ENCODE peak calls at places on chromosomes 2 and 18, in six cellular contexts. O is skeletal muscle cell, Z is uterus, N is GM12865, J is neural progenitor cell, W is mesendoderm. A is an unnamed sample.
A peak's percentile ranks its signal among the peaks of the same experiment; 100 is the strongest.

GRCh38 chr18:35311506-35311905 is 21.5 kb upstream of the ZSCAN30 start:
- DNase-seq in O (no peak), Z (no peak), N (no peak), J (no peak), W (no peak), A (no peak)

GRCh38 chr2:98172951-98173350 is 86.0 kb downstream of the VWA3B start:
- DNase-seq in O (no peak), Z (no peak), N (no peak), J (no peak), W (no peak), A (no peak)

GRCh38 chr2:23418490-23418911 is 33.5 kb downstream of the KLHL29 start:
- DNase-seq in O (peak; percentile 79), Z (no peak), N (no peak), J (no peak), W (no peak), A (no peak)

GRCh38 chr18:34222396-34223163 is 2.1 kb downstream of the NOL4 start:
- DNase-seq in O (no peak), Z (no peak), N (peak; percentile 70), J (peak; percentile 73), W (peak; percentile 82), A (peak; percentile 56)

GRCh38 chr2:177353084-177353483 is 39.5 kb upstream of the AGPS start:
- DNase-seq in O (no peak), Z (peak; percentile 31), N (no peak), J (no peak), W (no peak), A (no peak)

GRCh38 chr2:64133828-64134227 is 10.4 kb downstream of the PELI1 start:
- DNase-seq in O (peak; percentile 57), Z (no peak), N (no peak), J (no peak), W (no peak), A (no peak)

GRCh38 chr2:233404227-233404626 is 49.9 kb downstream of the DGKD start:
- DNase-seq in O (no peak), Z (no peak), N (peak; percentile 74), J (peak; percentile 48), W (peak; percentile 76), A (no peak)

GRCh38 chr2:64426191-64426952 is 27.6 kb upstream of the LGALSL start:
- DNase-seq in O (no peak), Z (no peak), N (no peak), J (no peak), W (no peak), A (no peak)

GRCh38 chr18:26176134-26176533 is 42.5 kb downstream of the PSMA8 start:
- DNase-seq in O (no peak), Z (no peak), N (no peak), J (no peak), W (no peak), A (no peak)

GRCh38 chr2:49687873-49688272 is 533.6 kb upstream of the FSHR start:
- DNase-seq in O (no peak), Z (no peak), N (no peak), J (no peak), W (no peak), A (no peak)

GRCh38 chr2:127064642-127065250 is 42.2 kb downstream of the BIN1 start:
- DNase-seq in O (peak; percentile 92), Z (peak; percentile 94), N (peak; percentile 80), J (peak; percentile 63), W (peak; percentile 97), A (peak; percentile 78)

GRCh38 chr2:26811791-26812454 is 26.1 kb downstream of the CENPA start:
- DNase-seq in O (no peak), Z (no peak), N (no peak), J (peak; percentile 61), W (peak; percentile 13), A (no peak)

GRCh38 chr2:76978064-76978463 is 544.1 kb downstream of the LRRTM4 start:
- DNase-seq in O (no peak), Z (no peak), N (no peak), J (no peak), W (no peak), A (no peak)

GRCh38 chr2:156380117-156380645 is 47.7 kb upstream of the NR4A2 start:
- DNase-seq in O (no peak), Z (no peak), N (peak; percentile 75), J (peak; percentile 16), W (peak; percentile 25), A (no peak)

GRCh38 chr2:45595724-45596435 is 15.2 kb downstream of the SRBD1 start:
- DNase-seq in O (no peak), Z (no peak), N (no peak), J (no peak), W (no peak), A (peak; percentile 57)

GRCh38 chr2:101125374-101125773 is 25.8 kb downstream of the TBC1D8 start:
- DNase-seq in O (no peak), Z (no peak), N (no peak), J (no peak), W (no peak), A (no peak)

GRCh38 chr2:65974067-65974723 is 460.7 kb upstream of the MEIS1 start:
- DNase-seq in O (no peak), Z (no peak), N (peak; percentile 9), J (no peak), W (peak; percentile 31), A (no peak)

GRCh38 chr18:42183746-42184145 is 228.7 kb downstream of the PIK3C3 start:
- DNase-seq in O (peak; percentile 53), Z (no peak), N (no peak), J (no peak), W (peak; percentile 61), A (no peak)

GRCh38 chr2:44543773-44544725 is 182.3 kb downstream of the CAMKMT start:
- DNase-seq in O (no peak), Z (no peak), N (no peak), J (peak; percentile 79), W (peak; percentile 97), A (no peak)

GRCh38 chr2:111032721-111033532 is 87.8 kb upstream of the BCL2L11 start:
- DNase-seq in O (no peak), Z (no peak), N (peak; percentile 28), J (no peak), W (peak; percentile 51), A (peak; percentile 73)

GRCh38 chr2:236394571-236394970 is 130.4 kb upstream of the ASB18 start:
- DNase-seq in O (no peak), Z (no peak), N (no peak), J (no peak), W (no peak), A (no peak)

GRCh38 chr2:179311071-179311470 is 46.4 kb upstream of the SESTD1 start:
- DNase-seq in O (peak; percentile 24), Z (no peak), N (no peak), J (peak; percentile 5), W (no peak), A (no peak)

GRCh38 chr18:363327-364115 is 95.7 kb upstream of the THOC1 start:
- DNase-seq in O (peak; percentile 63), Z (no peak), N (no peak), J (no peak), W (no peak), A (no peak)

DNA sequence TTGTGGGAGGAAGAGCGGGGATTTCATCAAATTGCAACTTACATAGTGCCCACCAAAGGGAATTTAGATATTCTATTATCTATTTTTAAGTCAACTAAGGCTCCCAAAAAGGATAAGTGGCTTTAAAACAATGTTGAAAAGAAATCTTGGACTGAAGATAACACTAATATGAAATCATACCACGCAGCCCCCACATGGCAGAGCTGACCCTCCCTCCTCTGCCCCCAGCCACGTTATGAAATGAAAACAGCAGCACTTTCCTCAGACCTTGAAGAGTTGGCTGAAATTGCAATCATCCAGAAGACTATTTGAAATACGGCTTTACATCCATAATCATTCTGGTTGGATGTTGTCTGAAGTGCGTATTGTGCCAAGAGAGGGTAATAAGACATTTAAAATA is 42.8 kb downstream of the MEX3C start:
- DNase-seq in O (no peak), Z (no peak), N (no peak), J (no peak), W (no peak), A (no peak)
- H3K4me3 ChIP-seq in O (no peak overlapping the region), Z (no peak overlapping the region), N (no peak overlapping the region), J (no peak overlapping the region), W (no peak overlapping the region), A (no peak overlapping the region)

GRCh38 chr18:55419132-55419938 is 168.7 kb downstream of the TCF4 start:
- DNase-seq in O (no peak), Z (no peak), N (no peak), J (peak; percentile 31), W (no peak), A (no peak)
- H3K4me3 ChIP-seq in O (no peak overlapping the region), Z (no peak overlapping the region), N (no peak overlapping the region), J (no peak overlapping the region), W (no peak overlapping the region), A (no peak overlapping the region)

DNA sequence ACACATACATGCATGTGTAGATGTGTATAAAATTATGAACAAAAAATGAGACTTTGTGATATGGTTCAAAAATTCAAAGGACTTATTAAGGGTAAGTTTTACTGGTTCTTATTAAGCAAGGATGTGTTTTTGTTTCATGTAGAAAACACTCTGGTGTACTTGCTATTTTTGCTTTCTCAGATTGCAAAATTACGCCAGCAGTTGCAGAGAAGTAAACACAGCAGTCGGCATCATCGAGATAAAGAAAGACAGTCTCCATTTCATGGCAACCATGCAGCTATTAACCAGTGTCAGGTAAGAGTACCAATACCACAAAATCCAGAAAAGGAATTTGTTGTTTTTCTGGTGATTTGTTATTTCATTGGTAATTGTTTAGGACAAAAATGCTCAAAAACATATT is 91.3 kb downstream of the FAM117B start:
- DNase-seq in O (no peak), Z (no peak), N (no peak), J (no peak), W (no peak), A (no peak)
- H3K4me3 ChIP-seq in O (no peak overlapping the region), Z (no peak overlapping the region), N (no peak overlapping the region), J (no peak overlapping the region), W (no peak overlapping the region), A (no peak overlapping the region)

GRCh38 chr2:150700731-150701130 is 213.3 kb upstream of the RND3 start:
- DNase-seq in O (no peak), Z (no peak), N (no peak), J (no peak), W (no peak), A (no peak)

GRCh38 chr2:150699208-150699607 is 211.7 kb upstream of the RND3 start:
- DNase-seq in O (no peak), Z (no peak), N (no peak), J (no peak), W (no peak), A (no peak)

GRCh38 chr2:150695441-150696135 is 208.1 kb upstream of the RND3 start:
- DNase-seq in O (no peak), Z (no peak), N (no peak), J (no peak), W (no peak), A (no peak)

GRCh38 chr2:150697596-150697995 is 210.1 kb upstream of the RND3 start:
- DNase-seq in O (peak; percentile 45), Z (no peak), N (no peak), J (no peak), W (no peak), A (no peak)

DNA sequence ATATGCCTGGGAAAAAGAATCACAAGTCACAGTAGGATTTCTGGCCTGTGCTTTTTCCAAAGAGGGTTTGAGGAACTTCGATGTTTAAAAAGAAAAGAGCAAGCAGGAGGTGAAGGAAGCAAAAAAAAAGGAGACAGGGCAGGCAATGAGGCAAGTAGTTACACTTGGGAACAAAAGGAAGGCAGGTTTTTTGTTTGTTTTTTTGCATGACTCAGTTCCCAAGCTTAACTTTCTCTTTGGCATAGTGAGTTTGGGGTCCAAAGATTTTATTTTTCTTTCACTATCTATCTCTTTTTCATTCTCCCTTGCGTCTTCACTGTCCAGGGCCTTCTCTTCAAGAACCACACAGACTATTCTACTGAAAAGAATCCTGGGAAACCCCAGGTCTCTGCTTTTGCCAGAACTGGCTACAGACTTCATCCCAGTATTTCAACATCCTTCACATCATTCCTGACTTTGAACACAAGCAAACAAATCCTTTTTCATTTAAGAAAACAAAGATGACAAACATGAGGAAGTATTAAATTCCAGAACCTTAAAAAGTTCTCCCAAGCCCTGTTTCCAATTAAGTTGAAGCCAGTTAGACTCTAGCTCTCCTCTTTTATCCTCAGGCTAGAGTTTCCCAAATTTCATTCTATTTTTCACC is 210.7 kb upstream of the RND3 start:
- DNase-seq in O (peak; percentile 34), Z (no peak), N (no peak), J (no peak), W (no peak), A (no peak)
- H3K4me3 ChIP-seq in O (no peak overlapping the region), Z (no peak overlapping the region), N (no peak overlapping the region), J (no peak overlapping the region), W (no peak overlapping the region), A (no peak overlapping the region)

A was measured in right lobe of liver.